ENCODE peak calls at places on chromosomes 7 and 10, in ten cellular contexts. R is body of pancreas; L is left ventricle myocardium inferior; P is fibroblast of the aortic adventitia; W is suprapubic skin; Y is CD4-positive, alpha-beta memory T cell; X is Panc1; A is BJ; H is astrocyte of the spinal cord; E is neural progenitor cell. U is an unnamed sample.

GRCh38 chr10:79490400-79491081 is 21.8 kb upstream of the EIF5AL1 start:
- DNase-seq in R (no peak), L (peak), P (peak), W (peak), Y (no peak), X (no peak), A (no peak), H (peak), E (no peak), U (no peak)

GRCh38 chr7:17275749-17276671 is 22.4 kb upstream of the AHR start:
- DNase-seq in R (no peak), L (no peak), P (peak), W (no peak), Y (no peak), X (peak), A (peak), H (peak), E (no peak), U (no peak)

GRCh38 chr7:40746841-40747556 is 612.2 kb downstream of the SUGCT start:
- DNase-seq in R (no peak), L (no peak), P (no peak), W (no peak), Y (no peak), X (no peak), A (no peak), H (peak), E (no peak), U (no peak)

GRCh38 chr10:87861034-87861433 is 2.3 kb downstream of the KLLN start:
- DNase-seq in R (no peak), L (no peak), P (no peak), W (no peak), Y (no peak), X (no peak), A (no peak), H (no peak), E (no peak), U (no peak)

GRCh38 chr7:116180302-116180701 is 30.0 kb upstream of the TES start:
- DNase-seq in R (no peak), L (no peak), P (peak), W (no peak), Y (peak), X (peak), A (no peak), H (peak), E (peak), U (peak)

GRCh38 chr10:31381171-31381570 is 62.2 kb downstream of the ZEB1 start:
- DNase-seq in R (no peak), L (no peak), P (no peak), W (no peak), Y (no peak), X (no peak), A (no peak), H (no peak), E (no peak), U (no peak)

GRCh38 chr7:41710838-41711237 is 7.9 kb upstream of the INHBA start:
- DNase-seq in R (no peak), L (no peak), P (no peak), W (no peak), Y (no peak), X (no peak), A (no peak), H (no peak), E (no peak), U (no peak)

GRCh38 chr7:28174901-28175661 is 5.5 kb downstream of the JAZF1 start:
- DNase-seq in R (no peak), L (no peak), P (no peak), W (no peak), Y (no peak), X (no peak), A (no peak), H (no peak), E (no peak), U (no peak)

GRCh38 chr7:102925962-102926825 is 13.4 kb downstream of the LRRC17 start:
- DNase-seq in R (no peak), L (no peak), P (peak), W (no peak), Y (no peak), X (no peak), A (no peak), H (peak), E (no peak), U (no peak)

GRCh38 chr7:91357379-91357778 is 93.1 kb downstream of the FZD1 start:
- DNase-seq in R (no peak), L (no peak), P (no peak), W (no peak), Y (no peak), X (no peak), A (no peak), H (no peak), E (no peak), U (no peak)

GRCh38 chr7:104296900-104297299 is 31.5 kb upstream of the LHFPL3 start:
- DNase-seq in R (no peak), L (no peak), P (no peak), W (no peak), Y (no peak), X (no peak), A (no peak), H (no peak), E (no peak), U (no peak)

GRCh38 chr7:132393789-132394261 is 182.4 kb downstream of the PLXNA4 start:
- DNase-seq in R (peak), L (peak), P (peak), W (peak), Y (no peak), X (no peak), A (no peak), H (peak), E (no peak), U (peak)

GRCh38 chr10:130411496-130412070 is 275.4 kb downstream of the GLRX3 start:
- DNase-seq in R (peak), L (no peak), P (no peak), W (no peak), Y (no peak), X (no peak), A (no peak), H (no peak), E (no peak), U (no peak)

GRCh38 chr10:99685232-99686041 is 26.1 kb downstream of the ENTPD7 start:
- DNase-seq in R (no peak), L (no peak), P (no peak), W (no peak), Y (no peak), X (no peak), A (no peak), H (no peak), E (no peak), U (no peak)

GRCh38 chr10:84193327-84193726 is 1.0 kb upstream of the CDHR1 start:
- DNase-seq in R (no peak), L (no peak), P (no peak), W (no peak), Y (no peak), X (no peak), A (no peak), H (no peak), E (no peak), U (no peak)

GRCh38 chr10:112374724-112375541 is 1.0 kb downstream of the ACSL5 start:
- DNase-seq in R (no peak), L (no peak), P (no peak), W (no peak), Y (peak), X (no peak), A (no peak), H (peak), E (no peak), U (no peak)

GRCh38 chr7:31782411-31782991 is 95.5 kb downstream of the PPP1R17 start:
- DNase-seq in R (no peak), L (no peak), P (peak), W (no peak), Y (no peak), X (peak), A (no peak), H (peak), E (peak), U (peak)

GRCh38 chr7:134844200-134844599 is 64.8 kb downstream of the CALD1 start:
- DNase-seq in R (no peak), L (no peak), P (no peak), W (no peak), Y (no peak), X (no peak), A (no peak), H (no peak), E (no peak), U (no peak)

GRCh38 chr7:17121671-17122070 is 176.8 kb upstream of the AHR start:
- DNase-seq in R (no peak), L (no peak), P (no peak), W (no peak), Y (no peak), X (no peak), A (no peak), H (no peak), E (no peak), U (no peak)

DNA sequence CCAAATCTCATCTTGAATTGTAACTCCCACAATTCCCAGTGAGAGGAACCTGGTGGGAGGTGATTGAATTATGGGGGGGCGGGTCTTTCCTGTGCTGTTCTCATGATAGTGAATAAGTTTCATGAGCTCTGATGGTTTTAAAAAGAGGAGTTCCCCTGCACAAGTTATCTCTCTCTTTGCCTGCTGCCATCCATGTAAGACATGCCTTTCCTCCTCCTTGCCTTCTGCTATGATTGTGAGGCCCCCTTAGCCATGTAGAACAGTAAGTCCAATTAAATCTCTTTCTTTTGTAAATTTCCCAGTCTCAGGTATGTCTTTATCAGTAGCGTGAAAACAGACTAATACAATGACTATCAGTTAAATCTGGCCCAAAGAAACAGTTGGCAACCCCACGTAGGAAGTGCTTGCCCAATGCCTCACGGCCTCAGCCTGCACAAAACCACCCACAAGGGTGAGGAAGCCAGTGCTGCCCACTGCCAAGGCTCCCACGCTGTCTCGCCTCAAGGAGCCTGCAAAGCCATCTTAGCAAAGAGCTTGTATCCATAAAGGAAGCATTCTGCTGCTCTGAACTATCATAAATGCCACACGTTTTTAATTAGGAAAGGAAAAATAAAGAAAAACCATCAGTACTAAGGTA is 64.6 kb downstream of the PIK3AP1 start:
- DNase-seq in R (no peak), L (no peak), P (no peak), W (no peak), Y (no peak), X (no peak), A (no peak), H (no peak), E (no peak), U (no peak)
- H3K4me3 ChIP-seq in R (no peak), L (no peak), P (no peak), W (no peak), Y (no peak), X (no peak), A (no peak), H (no peak), E (no peak), U (no peak)

DNA sequence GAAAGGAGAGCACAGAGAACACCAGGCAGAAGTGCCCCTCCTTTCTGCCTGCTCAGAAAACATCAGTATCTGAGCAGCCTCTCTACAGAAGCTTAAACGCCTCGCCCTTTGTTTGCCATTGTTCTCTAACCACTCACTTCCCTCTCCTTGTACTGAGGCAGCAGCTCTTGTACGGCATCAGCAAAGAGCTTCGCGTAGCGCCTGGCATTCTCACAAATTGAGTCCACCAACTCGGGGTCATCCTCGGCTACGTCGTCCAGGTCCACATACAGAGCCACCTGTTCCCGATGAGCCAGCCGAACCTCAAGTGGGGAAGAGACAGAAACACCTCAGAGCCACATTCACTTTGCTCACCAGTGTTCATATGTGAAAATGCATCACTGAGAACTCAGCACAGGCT is 1.7 kb downstream of the MCM7 start:
- DNase-seq in R (no peak), L (no peak), P (no peak), W (no peak), Y (no peak), X (no peak), A (no peak), H (no peak), E (peak), U (no peak)
- H3K4me3 ChIP-seq in R (no peak), L (peak), P (peak), W (peak), Y (peak), X (peak), A (peak), H (peak), E (peak), U (no peak)

DNA sequence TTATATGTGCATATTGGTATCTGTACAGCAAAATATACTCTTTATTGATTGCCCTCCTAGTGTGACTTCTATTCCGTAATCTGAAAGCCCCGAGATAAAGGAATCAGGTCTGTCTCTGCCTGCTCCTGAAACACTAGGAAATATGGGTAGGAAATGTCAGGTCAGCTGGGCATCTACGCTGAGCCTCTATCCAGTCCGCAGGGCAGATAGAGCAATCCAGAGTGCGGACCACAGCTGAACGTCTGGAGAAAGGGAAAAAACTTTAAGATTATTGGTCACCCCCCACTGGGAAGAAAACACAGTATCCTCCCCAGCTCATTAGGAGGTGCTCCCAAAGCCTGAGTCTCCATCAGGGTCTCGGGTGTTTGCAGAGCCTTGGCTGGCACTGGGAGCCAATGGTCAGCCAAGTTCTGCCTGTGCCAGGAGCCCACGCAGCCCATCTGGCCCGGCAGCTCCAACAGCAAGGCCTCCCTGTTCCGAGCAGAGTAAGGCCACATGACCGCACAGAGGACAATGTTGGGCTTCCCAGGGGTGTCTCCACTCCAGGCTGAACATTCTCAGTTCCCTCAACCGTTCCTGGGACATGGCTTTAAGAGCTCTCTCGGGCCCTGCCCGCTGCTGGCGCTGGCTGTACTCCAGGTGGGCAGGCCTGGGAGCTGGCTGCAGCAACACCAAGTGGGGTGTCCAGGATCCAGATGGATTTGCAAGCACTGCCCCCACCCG is 7.6 kb downstream of the CTBP2 start:
- DNase-seq in R (peak), L (peak), P (no peak), W (no peak), Y (no peak), X (no peak), A (no peak), H (peak), E (peak), U (peak)
- H3K4me3 ChIP-seq in R (no peak), L (peak), P (no peak), W (peak), Y (no peak), X (peak), A (no peak), H (no peak), E (peak), U (peak)

GRCh38 chr10:123150229-123150985 is 2.5 kb downstream of the HMX2 start:
- DNase-seq in R (no peak), L (no peak), P (no peak), W (no peak), Y (no peak), X (no peak), A (no peak), H (no peak), E (peak), U (no peak)
- H3K4me3 ChIP-seq in R (no peak), L (peak), P (peak), W (peak), Y (peak), X (peak), A (peak), H (no peak), E (peak), U (no peak)

U was measured in testis.